ENCODE peak calls at places on chromosomes 1 and 21, in four cellular contexts. B is A549; C is CD4-positive, alpha-beta T cell; G is fibroblast of lung. E is an unnamed sample.
A peak's percentile ranks its signal among the peaks of the same experiment; 100 is the strongest.

GRCh38 chr1:90591970-90592356 is 125.1 kb downstream of the BARHL2 start:
- DNase-seq in B (no peak), C (no peak), G (no peak), E (no peak)

GRCh38 chr1:212167098-212167497 is 118.1 kb upstream of the PPP2R5A start:
- DNase-seq in B (no peak), C (no peak), G (peak; percentile 80), E (peak; percentile 66)

GRCh38 chr1:69858534-69858933 is 290.8 kb downstream of the LRRC7 start:
- DNase-seq in B (no peak), C (no peak), G (no peak), E (no peak)

GRCh38 chr1:166789286-166789685 is 50.0 kb upstream of the POGK start:
- DNase-seq in B (no peak), C (no peak), G (no peak), E (no peak)

GRCh38 chr1:40508375-40509341 is at the start of gene EXO5:
- DNase-seq in B (peak; percentile 24), C (peak; percentile 66), G (peak; percentile 72), E (peak; percentile 81)

GRCh38 chr1:36772837-36773495 is 261.3 kb downstream of the GRIK3 start:
- DNase-seq in B (no peak), C (no peak), G (no peak), E (no peak)

GRCh38 chr1:181140891-181141290 is 52.4 kb downstream of the IER5 start:
- DNase-seq in B (no peak), C (no peak), G (no peak), E (no peak)

GRCh38 chr1:95201905-95202304 is 32.1 kb upstream of the RWDD3 start:
- DNase-seq in B (no peak), C (no peak), G (no peak), E (no peak)

GRCh38 chr1:77986810-77987209 is 7.9 kb upstream of the FUBP1 start:
- DNase-seq in B (no peak), C (no peak), G (no peak), E (no peak)

GRCh38 chr1:29330089-29330488 is 93.8 kb downstream of the PTPRU start:
- DNase-seq in B (no peak), C (no peak), G (no peak), E (no peak)

GRCh38 chr1:203272633-203273205 is 32.6 kb upstream of the BTG2 start:
- DNase-seq in B (no peak), C (no peak), G (no peak), E (no peak)

GRCh38 chr21:45074048-45074817 is at the start of gene ADARB1:
- DNase-seq in B (peak; percentile 31), C (peak; percentile 28), G (peak; percentile 49), E (peak; percentile 85)

GRCh38 chr21:37383066-37383465 is 16.5 kb downstream of the DYRK1A start:
- DNase-seq in B (no peak), C (no peak), G (no peak), E (peak; percentile 78)

GRCh38 chr1:110011527-110012041 is 22.8 kb upstream of the STRIP1 start:
- DNase-seq in B (peak; percentile 56), C (no peak), G (peak; percentile 73), E (peak; percentile 39)

GRCh38 chr1:198316681-198317080 is 159.9 kb downstream of the NEK7 start:
- DNase-seq in B (no peak), C (no peak), G (no peak), E (no peak)

GRCh38 chr1:216119600-216119999 is 303.6 kb downstream of the USH2A start:
- DNase-seq in B (peak; percentile 2), C (no peak), G (peak; percentile 54), E (peak; percentile 37)

GRCh38 chr1:53986458-53986857 is 31.5 kb downstream of the LDLRAD1 start:
- DNase-seq in B (no peak), C (no peak), G (no peak), E (no peak)

GRCh38 chr1:188517139-188517538 is 1688.4 kb downstream of the PLA2G4A start:
- DNase-seq in B (no peak), C (no peak), G (no peak), E (no peak)

GRCh38 chr1:30842698-30843354 is 65.7 kb downstream of the SDC3 start:
- DNase-seq in B (no peak), C (no peak), G (peak; percentile 85), E (peak; percentile 45)

GRCh38 chr1:86938855-86939254 is 24.4 kb downstream of the HS2ST1 start:
- DNase-seq in B (no peak), C (no peak), G (no peak), E (no peak)

GRCh38 chr1:40450491-40451237 is 388 bp downstream of the ZFP69B start:
- DNase-seq in B (peak; percentile 6), C (peak; percentile 54), G (peak; percentile 50), E (no peak)

GRCh38 chr21:44761011-44761729 is 40.5 kb downstream of the UBE2G2 start:
- DNase-seq in B (peak; percentile 25), C (no peak), G (no peak), E (peak; percentile 30)

GRCh38 chr1:147760481-147761260 is at the start of gene GJA5:
- DNase-seq in B (no peak), C (no peak), G (no peak), E (no peak)

GRCh38 chr1:53572061-53572801 is 113.0 kb downstream of the DMRTB1 start:
- DNase-seq in B (peak; percentile 30), C (no peak), G (no peak), E (no peak)

GRCh38 chr1:160685266-160685665 is 26.4 kb downstream of the CD48 start:
- DNase-seq in B (no peak), C (no peak), G (no peak), E (no peak)

GRCh38 chr1:160681891-160682140 is 29.8 kb downstream of the CD48 start:
- DNase-seq in B (no peak), C (no peak), G (no peak), E (no peak)

GRCh38 chr1:160681067-160681890 is 30.3 kb downstream of the CD48 start:
- DNase-seq in B (peak; percentile 43), C (peak; percentile 91), G (no peak), E (peak; percentile 91)

GRCh38 chr1:160680399-160680798 is 31.2 kb downstream of the CD48 start:
- DNase-seq in B (no peak), C (no peak), G (no peak), E (no peak)

DNA sequence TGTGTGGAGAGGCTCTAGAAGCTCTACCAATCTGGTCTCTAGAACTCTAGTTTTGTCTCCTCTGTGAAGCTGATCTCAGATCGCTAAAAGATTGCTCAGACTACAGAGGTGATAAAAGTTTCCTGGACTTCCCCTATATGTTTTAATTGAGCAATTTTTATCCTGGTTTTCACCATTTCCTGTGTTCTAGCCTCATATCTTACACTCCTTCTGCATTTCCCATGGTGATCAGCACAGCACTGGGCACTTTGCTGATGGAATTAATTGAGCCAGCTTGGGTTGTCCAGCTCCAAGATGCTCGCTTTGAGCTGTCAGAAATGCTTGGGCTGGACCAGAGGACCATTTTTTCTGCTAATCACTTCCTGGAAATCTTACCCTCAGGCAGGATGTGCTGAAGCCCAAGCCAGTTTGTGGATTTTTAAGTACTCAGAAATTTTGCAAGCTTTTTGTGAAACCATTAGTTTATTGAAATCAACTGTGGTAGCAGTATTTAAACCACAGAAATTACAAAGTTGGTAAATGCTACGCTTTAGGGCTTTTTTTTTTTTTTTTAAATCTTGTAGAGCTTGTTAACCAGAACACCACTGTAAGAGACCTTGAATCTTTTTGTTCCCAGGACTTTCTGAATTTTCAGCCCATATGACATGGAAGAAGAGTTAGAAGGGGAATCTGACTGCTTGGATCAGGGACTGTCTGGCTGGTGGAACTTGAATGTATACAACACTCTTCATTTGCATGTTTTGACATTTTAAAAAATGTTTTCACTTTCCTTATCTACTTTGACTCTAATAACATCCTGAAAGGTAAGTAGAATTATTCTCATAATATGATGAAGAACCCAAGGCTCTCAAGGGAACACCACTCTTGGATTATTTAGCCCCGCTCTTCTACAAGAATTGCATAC is 28.4 kb downstream of the CD48 start:
- DNase-seq in B (no peak), C (no peak), G (no peak), E (no peak)
- H3K27ac ChIP-seq in B (no peak overlapping the region), C (peak overlapping the region; percentile 49), G (no peak overlapping the region), E (no peak overlapping the region)

DNA sequence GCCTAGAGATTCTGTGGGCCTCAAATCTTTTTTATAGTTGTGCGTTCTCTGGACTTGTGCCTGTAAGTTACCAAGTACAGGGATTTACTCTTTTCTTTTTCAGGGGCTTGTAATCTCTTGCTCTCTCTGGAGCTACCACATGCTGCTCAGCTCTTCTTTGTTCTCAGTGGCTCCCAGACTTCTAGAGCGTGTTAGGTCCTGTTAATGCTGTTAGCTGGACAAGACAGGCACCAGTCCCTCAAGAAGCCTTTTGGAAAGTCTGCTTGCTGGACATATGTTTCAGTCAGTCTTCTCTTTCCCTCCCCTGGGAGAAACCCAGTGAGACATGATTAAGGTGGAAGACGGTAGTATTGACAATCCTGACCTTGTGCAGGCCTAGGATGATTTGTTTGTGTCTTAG is 29.4 kb downstream of the KCNK2 start:
- DNase-seq in B (no peak), C (no peak), G (no peak), E (no peak)
- H3K27ac ChIP-seq in B (no peak overlapping the region), C (no peak overlapping the region), G (no peak overlapping the region), E (no peak overlapping the region)

GRCh38 chr1:236020359-236021000 is 44.4 kb downstream of the NID1 start:
- DNase-seq in B (no peak), C (no peak), G (no peak), E (no peak)

GRCh38 chr1:236024655-236025054 is 40.2 kb downstream of the NID1 start:
- DNase-seq in B (no peak), C (no peak), G (no peak), E (no peak)

GRCh38 chr1:236023926-236024565 is 40.8 kb downstream of the NID1 start:
- DNase-seq in B (no peak), C (no peak), G (no peak), E (no peak)

GRCh38 chr1:236018885-236019453 is 45.9 kb downstream of the NID1 start:
- DNase-seq in B (no peak), C (no peak), G (peak; percentile 98), E (peak; percentile 90)

DNA sequence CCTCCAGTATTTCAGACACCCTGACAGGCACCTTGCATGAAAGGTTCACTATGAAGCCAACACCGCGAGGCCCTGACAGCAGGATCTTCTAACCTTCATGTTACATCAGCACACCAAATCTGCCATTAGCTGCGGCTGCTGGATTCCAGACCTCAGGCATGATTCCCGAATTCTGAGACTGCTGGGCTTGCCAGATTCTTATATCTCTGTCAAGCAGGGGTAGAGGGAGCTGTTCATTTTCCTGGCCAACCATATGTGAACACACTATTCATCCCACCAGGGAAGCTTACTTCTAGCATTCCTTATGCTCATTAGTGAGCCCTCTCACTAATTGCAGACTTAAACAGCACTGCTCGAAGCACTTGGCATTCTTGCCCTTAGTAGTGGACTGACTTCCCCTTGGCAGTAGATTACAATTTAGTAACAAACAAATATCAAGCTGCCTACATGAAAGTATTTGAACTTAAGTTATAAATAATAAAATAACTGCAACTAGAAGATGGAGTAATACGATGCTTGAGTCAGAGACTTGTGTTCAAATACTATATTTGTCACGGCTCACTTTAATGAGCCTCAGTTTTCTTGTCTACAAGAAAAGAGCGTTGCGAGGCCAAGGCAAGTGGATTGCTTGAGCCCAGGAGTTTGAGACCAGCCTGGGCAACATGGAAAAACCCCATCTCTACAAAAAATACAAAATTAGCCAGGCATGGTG is 43.3 kb downstream of the NID1 start:
- DNase-seq in B (no peak), C (no peak), G (peak; percentile 74), E (peak; percentile 9)
- H3K27ac ChIP-seq in B (no peak overlapping the region), C (no peak overlapping the region), G (peak overlapping the region; percentile 43), E (no peak overlapping the region)

GRCh38 chr1:108201682-108202081 is 1.5 kb upstream of the SLC25A24 start:
- DNase-seq in B (no peak), C (no peak), G (no peak), E (no peak)

GRCh38 chr1:108200627-108201106 is 524 bp upstream of the SLC25A24 start:
- DNase-seq in B (peak; percentile 41), C (peak; percentile 24), G (peak; percentile 75), E (peak; percentile 31)

GRCh38 chr1:108199781-108200626 is at the start of gene SLC25A24:
- DNase-seq in B (peak; percentile 76), C (peak; percentile 51), G (peak; percentile 79), E (peak; percentile 87)

GRCh38 chr1:108194051-108194450 is 6.1 kb downstream of the SLC25A24 start:
- DNase-seq in B (no peak), C (no peak), G (no peak), E (no peak)

GRCh38 chr1:108199231-108199657 is 899 bp downstream of the SLC25A24 start:
- DNase-seq in B (peak; percentile 13), C (no peak), G (peak; percentile 48), E (no peak)
- H3K27ac ChIP-seq in B (peak overlapping the region; percentile 94), C (no peak overlapping the region), G (peak overlapping the region; percentile 95), E (peak overlapping the region; percentile 42)